ENCODE peak calls at places on chromosomes 13 and 19, in four cellular contexts. E is H1, T is GM12878, V is HepG2. Z is an unnamed sample.

GRCh38 chr19:49758292-49758691 is 4.8 kb downstream of the TSKS start:
- DNase-seq in V (no peak), E (no peak), T (no peak), Z (no peak)

GRCh38 chr13:79724348-79725103 is 243.6 kb downstream of the NDFIP2 start:
- DNase-seq in T (no peak), V (peak; percentile 89), E (no peak), Z (no peak)

GRCh38 chr19:46478356-46478986 is 7.1 kb upstream of the PNMA8A start:
- DNase-seq in E (no peak), T (no peak), V (no peak), Z (no peak)

GRCh38 chr13:92716749-92717148 is 509.9 kb upstream of the GPC6 start:
- DNase-seq in E (no peak), T (no peak), V (peak; percentile 5), Z (peak; percentile 55)

GRCh38 chr19:18156841-18157464 is 4.0 kb downstream of the PIK3R2 start:
- DNase-seq in E (no peak), T (no peak), V (peak; percentile 63), Z (peak; percentile 62)

GRCh38 chr13:101474419-101474957 is 22.0 kb downstream of the ITGBL1 start:
- DNase-seq in V (no peak), T (no peak), E (no peak), Z (no peak)

GRCh38 chr13:30520571-30520970 is 54.8 kb upstream of the HMGB1 start:
- DNase-seq in T (no peak), V (no peak), E (no peak), Z (no peak)

GRCh38 chr19:54218960-54219661 is 3.7 kb downstream of the LILRB3 start:
- DNase-seq in V (no peak), T (no peak), E (no peak), Z (no peak)

GRCh38 chr13:31072041-31072440 is 89.7 kb downstream of the HSPH1 start:
- DNase-seq in T (no peak), V (no peak), E (no peak), Z (no peak)

GRCh38 chr19:54952591-54953344 is 5.4 kb upstream of the NLRP7 start:
- DNase-seq in E (no peak), T (no peak), V (no peak), Z (no peak)

GRCh38 chr13:47413112-47413511 is 516.3 kb upstream of the HTR2A start:
- DNase-seq in E (no peak), V (no peak), T (no peak), Z (no peak)

GRCh38 chr13:75312884-75313520 is 169.0 kb downstream of the TBC1D4 start:
- DNase-seq in V (no peak), E (no peak), T (no peak), Z (no peak)

GRCh38 chr19:40057166-40057565 is 1.1 kb upstream of the ZNF780B start:
- DNase-seq in V (no peak), T (no peak), E (no peak), Z (no peak)

GRCh38 chr13:114115191-114115671 is 17.2 kb downstream of the RASA3 start:
- DNase-seq in E (no peak), V (peak; percentile 33), T (no peak), Z (no peak)

GRCh38 chr19:17048885-17049453 is 22.4 kb upstream of the CPAMD8 start:
- DNase-seq in V (no peak), E (no peak), T (no peak), Z (no peak)

GRCh38 chr13:29740961-29741360 is 109.5 kb downstream of the UBL3 start:
- DNase-seq in E (no peak), V (no peak), T (no peak), Z (no peak)

GRCh38 chr19:13812544-13812943 is 17.3 kb downstream of the ZSWIM4 start:
- DNase-seq in E (no peak), V (no peak), T (no peak), Z (no peak)
- TF ChIP-seq SUZ12 in E (no peak), V (no peak), T (no peak), Z (no peak)

GRCh38 chr19:11261431-11261901 is 858 bp downstream of the DOCK6 start:
- DNase-seq in V (no peak), E (no peak), T (no peak), Z (no peak)

GRCh38 chr19:11264452-11265176 is 2.3 kb upstream of the DOCK6 start:
- DNase-seq in V (peak; percentile 31), E (no peak), T (peak; percentile 8), Z (no peak)

GRCh38 chr19:11263726-11264125 is 1.4 kb upstream of the DOCK6 start:
- DNase-seq in E (no peak), T (no peak), V (no peak), Z (no peak)

GRCh38 chr19:11260996-11261395 is 1.3 kb downstream of the DOCK6 start:
- DNase-seq in E (no peak), V (no peak), T (no peak), Z (no peak)

DNA sequence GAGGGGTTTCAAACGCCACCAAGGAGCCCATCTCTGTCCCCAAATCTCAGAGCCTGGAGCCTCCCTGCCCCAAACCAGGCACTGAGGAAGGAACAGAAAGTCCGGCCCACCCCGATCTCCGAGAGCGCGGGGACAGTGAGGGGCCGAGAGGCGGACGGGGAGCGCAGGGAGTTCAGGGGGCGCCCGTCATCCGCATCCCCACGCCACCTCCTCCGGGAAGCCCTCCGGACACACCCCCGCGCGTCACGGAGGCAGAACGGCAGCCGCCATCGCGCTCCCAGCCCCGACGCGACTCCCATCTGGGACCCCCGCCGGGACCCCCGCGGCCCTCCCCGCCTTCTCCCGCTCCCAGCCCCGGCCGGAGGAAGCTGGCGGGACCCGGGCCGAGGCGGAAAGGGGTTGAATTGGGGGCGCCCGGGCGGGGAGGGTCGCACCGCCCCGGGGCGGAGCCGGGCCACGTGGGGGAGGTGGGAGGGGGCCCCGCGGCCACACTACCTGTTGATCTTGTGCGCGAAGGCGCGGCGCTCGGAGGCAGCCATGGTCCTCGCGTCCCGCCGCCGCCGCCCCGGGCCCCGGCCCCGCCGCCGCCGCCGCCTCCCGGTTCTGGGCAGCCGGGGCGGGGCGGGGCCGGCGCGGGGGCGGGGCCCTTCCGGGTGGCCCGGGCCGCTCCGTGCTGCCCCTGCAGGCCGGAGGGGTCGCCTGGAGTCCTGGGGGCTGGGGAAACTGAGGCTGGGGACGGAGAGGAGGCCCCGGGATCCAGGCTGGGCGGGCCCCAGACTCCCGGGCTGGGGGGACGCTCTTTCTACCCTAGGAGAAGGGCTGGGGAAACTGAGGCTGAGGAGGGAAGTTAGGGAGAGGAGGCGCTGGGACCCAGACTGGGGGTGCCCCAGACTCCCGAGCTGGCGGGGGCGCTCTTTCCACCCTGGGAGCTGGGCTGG is at the start of gene DOCK6:
- DNase-seq in T (no peak), E (no peak), V (no peak), Z (peak; percentile 69)
- TF ChIP-seq SP1 in T (no peak), E (no peak), V (no peak), Z (no peak)

GRCh38 chr19:5186293-5187050 is 154.1 kb downstream of the PTPRS start:
- DNase-seq in T (no peak), V (no peak), E (no peak), Z (no peak)
- TF ChIP-seq SUZ12 in T (no peak), V (no peak), E (no peak), Z (no peak)

GRCh38 chr13:66405908-66406802 is 824.0 kb downstream of the PCDH9 start:
- DNase-seq in E (no peak), T (no peak), V (no peak), Z (no peak)
- TF ChIP-seq SP1 in E (no peak), T (no peak), V (no peak), Z (no peak)

GRCh38 chr13:60974296-60974695 is 441.4 kb downstream of the PCDH20 start:
- DNase-seq in T (no peak), E (no peak), V (no peak), Z (no peak)

GRCh38 chr13:60970736-60971135 is 444.9 kb downstream of the PCDH20 start:
- DNase-seq in V (no peak), T (no peak), E (peak; percentile 2), Z (no peak)

DNA sequence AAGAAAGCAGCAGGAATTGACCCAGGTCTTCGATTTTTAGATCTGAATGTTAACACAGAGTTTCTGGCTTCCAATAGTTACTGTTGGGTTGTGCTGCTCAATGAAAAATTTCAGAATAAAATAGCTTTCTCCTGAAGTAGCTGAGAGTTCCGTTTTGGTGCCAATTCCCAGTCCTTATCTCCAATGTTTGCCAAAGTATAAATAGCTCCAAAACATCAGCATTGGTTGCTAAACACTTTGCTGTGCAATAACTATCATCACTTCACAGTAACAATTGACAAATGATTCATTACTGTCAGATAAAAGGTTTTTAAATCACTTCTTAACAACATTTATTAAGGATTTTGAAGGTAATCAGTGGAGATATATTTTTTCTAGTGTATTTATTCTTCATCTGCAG is 446.0 kb downstream of the PCDH20 start:
- DNase-seq in E (no peak), T (no peak), V (no peak), Z (no peak)
- TF ChIP-seq SUZ12 in E (no peak), T (no peak), V (no peak), Z (no peak)

GRCh38 chr13:43377955-43378354 is 354.6 kb downstream of the DNAJC15 start:
- DNase-seq in T (no peak), E (no peak), V (no peak), Z (no peak)

GRCh38 chr13:43388282-43389034 is 365.1 kb downstream of the DNAJC15 start:
- DNase-seq in V (no peak), E (no peak), T (no peak), Z (no peak)

GRCh38 chr13:43387880-43388279 is 364.5 kb downstream of the DNAJC15 start:
- DNase-seq in T (no peak), E (no peak), V (no peak), Z (no peak)

GRCh38 chr13:43379738-43380137 is 356.4 kb downstream of the DNAJC15 start:
- DNase-seq in T (no peak), E (no peak), V (no peak), Z (no peak)

GRCh38 chr13:43383488-43384165 is 360.2 kb downstream of the DNAJC15 start:
- DNase-seq in V (no peak), E (no peak), T (no peak), Z (no peak)
- TF ChIP-seq SP1 in V (no peak), E (no peak), T (no peak), Z (no peak)

GRCh38 chr13:59391696-59392095 is 772.0 kb downstream of the DIAPH3 start:
- DNase-seq in T (peak; percentile 45), V (peak; percentile 39), E (no peak), Z (peak; percentile 58)
- TF ChIP-seq SUZ12 in T (no peak), V (no peak), E (no peak), Z (no peak)

DNA sequence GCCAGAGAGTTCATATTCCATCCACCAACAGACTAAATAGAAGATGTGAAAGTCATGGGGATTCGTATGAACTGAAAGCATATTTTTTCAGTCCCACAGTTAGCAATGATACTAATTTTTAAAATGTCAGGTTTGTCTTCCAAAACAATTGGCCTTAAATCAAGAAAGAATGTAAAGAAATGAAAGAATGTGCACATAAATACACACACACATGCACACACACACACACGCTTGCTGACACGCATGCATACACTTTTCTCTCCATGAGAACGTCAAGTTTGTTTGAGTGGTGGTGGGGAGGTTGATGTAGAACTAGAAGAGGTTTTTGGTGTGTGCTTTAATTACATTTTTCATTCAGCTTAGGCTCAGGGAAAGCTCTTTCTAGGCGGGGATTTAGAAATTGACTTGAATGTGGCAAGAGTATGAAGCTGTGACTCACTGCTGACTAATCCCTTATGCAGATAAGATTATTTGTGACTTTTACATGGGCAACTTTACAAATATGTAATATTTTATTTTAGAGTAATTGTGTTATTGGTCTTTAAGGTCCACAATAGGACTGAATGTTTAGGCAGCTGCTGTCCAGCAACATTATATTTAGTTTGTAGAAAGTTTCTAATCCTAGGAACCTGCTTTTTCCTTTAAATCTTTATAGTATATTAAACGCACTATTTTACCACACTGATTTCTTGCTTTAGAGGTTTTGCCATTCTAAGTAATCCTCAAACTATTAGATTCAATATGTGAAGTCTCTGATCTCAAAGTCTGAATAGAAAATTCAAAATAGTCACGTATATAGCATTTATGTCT is 18.8 kb downstream of the FLT1 start:
- DNase-seq in V (no peak), T (no peak), E (no peak), Z (no peak)
- TF ChIP-seq SP1 in V (no peak), T (no peak), E (no peak), Z (no peak)

Z was measured in HEK293T.